ENCODE peak calls at places on chromosome 22, in five cellular contexts. One of them, this sample, is unnamed.

GRCh38 chr22:35212020-35212419 is 45.3 kb upstream of the HMGXB4 start:
- DNase-seq in CD4-positive, CD25-positive, alpha-beta regulatory T cell: no peak
- DNase-seq in vagina: no peak
- DNase-seq in CD4-positive, alpha-beta memory T cell: no peak
- DNase-seq in H9: no peak
- DNase-seq in this sample: no peak

GRCh38 chr22:31400023-31400397 is 606 bp downstream of the DRG1 start:
- DNase-seq in CD4-positive, alpha-beta memory T cell: no peak
- DNase-seq in CD4-positive, CD25-positive, alpha-beta regulatory T cell: no peak
- DNase-seq in vagina: no peak
- DNase-seq in H9: no peak
- DNase-seq in this sample: no peak

GRCh38 chr22:31296258-31296657 is 4.0 kb upstream of the PIK3IP1 start:
- DNase-seq in CD4-positive, CD25-positive, alpha-beta regulatory T cell: no peak
- DNase-seq in H9: no peak
- DNase-seq in vagina: no peak
- DNase-seq in CD4-positive, alpha-beta memory T cell: no peak
- DNase-seq in this sample: no peak

GRCh38 chr22:35476341-35476740 is 64.3 kb upstream of the RASD2 start:
- DNase-seq in CD4-positive, alpha-beta memory T cell: no peak
- DNase-seq in vagina: no peak
- DNase-seq in H9: no peak
- DNase-seq in CD4-positive, CD25-positive, alpha-beta regulatory T cell: no peak
- DNase-seq in this sample: no peak

GRCh38 chr22:25027959-25028840 is 75.7 kb downstream of the KIAA1671 start:
- DNase-seq in CD4-positive, CD25-positive, alpha-beta regulatory T cell: no peak
- DNase-seq in H9: peak; percentile 76
- DNase-seq in vagina: no peak
- DNase-seq in CD4-positive, alpha-beta memory T cell: no peak
- DNase-seq in this sample: no peak

GRCh38 chr22:23097412-23098229 is 27.3 kb downstream of the GNAZ start:
- DNase-seq in H9: no peak
- DNase-seq in CD4-positive, CD25-positive, alpha-beta regulatory T cell: no peak
- DNase-seq in CD4-positive, alpha-beta memory T cell: no peak
- DNase-seq in vagina: no peak
- DNase-seq in this sample: no peak

GRCh38 chr22:42316988-42317387 is 46.5 kb upstream of the TCF20 start:
- DNase-seq in CD4-positive, CD25-positive, alpha-beta regulatory T cell: peak; percentile 24
- DNase-seq in CD4-positive, alpha-beta memory T cell: peak; percentile 50
- DNase-seq in vagina: no peak
- DNase-seq in H9: no peak
- DNase-seq in this sample: no peak

GRCh38 chr22:21707677-21708076 is 27.9 kb downstream of the YPEL1 start:
- DNase-seq in CD4-positive, alpha-beta memory T cell: no peak
- DNase-seq in CD4-positive, CD25-positive, alpha-beta regulatory T cell: no peak
- DNase-seq in H9: no peak
- DNase-seq in vagina: no peak
- DNase-seq in this sample: no peak

GRCh38 chr22:22207845-22208564 is 36.6 kb upstream of the VPREB1 start:
- DNase-seq in CD4-positive, alpha-beta memory T cell: peak; percentile 66
- DNase-seq in vagina: no peak
- DNase-seq in CD4-positive, CD25-positive, alpha-beta regulatory T cell: peak; percentile 66
- DNase-seq in H9: peak; percentile 71
- DNase-seq in this sample: peak; percentile 73

GRCh38 chr22:43183496-43184263 is 3.3 kb downstream of the TTLL12 start:
- DNase-seq in H9: no peak
- DNase-seq in CD4-positive, alpha-beta memory T cell: no peak
- DNase-seq in vagina: no peak
- DNase-seq in CD4-positive, CD25-positive, alpha-beta regulatory T cell: no peak
- DNase-seq in this sample: no peak

GRCh38 chr22:19287076-19287724 is 4.3 kb downstream of the CLTCL1 start:
- DNase-seq in H9: peak; percentile 44
- DNase-seq in CD4-positive, CD25-positive, alpha-beta regulatory T cell: no peak
- DNase-seq in vagina: no peak
- DNase-seq in CD4-positive, alpha-beta memory T cell: no peak
- DNase-seq in this sample: no peak

GRCh38 chr22:21736084-21736642 is 569 bp upstream of the YPEL1 start:
- DNase-seq in CD4-positive, alpha-beta memory T cell: no peak
- DNase-seq in CD4-positive, CD25-positive, alpha-beta regulatory T cell: no peak
- DNase-seq in vagina: no peak
- DNase-seq in H9: no peak
- DNase-seq in this sample: no peak

GRCh38 chr22:23180893-23181762 is 819 bp downstream of the BCR start:
- DNase-seq in CD4-positive, CD25-positive, alpha-beta regulatory T cell: peak; percentile 43
- DNase-seq in vagina: no peak
- DNase-seq in H9: no peak
- DNase-seq in CD4-positive, alpha-beta memory T cell: peak; percentile 45
- DNase-seq in this sample: peak; percentile 68

GRCh38 chr22:20009582-20010306 is 6.9 kb downstream of the ARVCF start:
- DNase-seq in CD4-positive, alpha-beta memory T cell: no peak
- DNase-seq in H9: no peak
- DNase-seq in CD4-positive, CD25-positive, alpha-beta regulatory T cell: no peak
- DNase-seq in vagina: no peak
- DNase-seq in this sample: no peak

GRCh38 chr22:21629262-21630149 is at the start of gene YDJC:
- DNase-seq in vagina: no peak
- DNase-seq in CD4-positive, CD25-positive, alpha-beta regulatory T cell: peak; percentile 94
- DNase-seq in H9: peak; percentile 94
- DNase-seq in CD4-positive, alpha-beta memory T cell: peak; percentile 95
- DNase-seq in this sample: peak; percentile 95

GRCh38 chr22:17501679-17502285 is 61.5 kb upstream of the SLC25A18 start:
- DNase-seq in vagina: no peak
- DNase-seq in CD4-positive, CD25-positive, alpha-beta regulatory T cell: peak; percentile 67
- DNase-seq in CD4-positive, alpha-beta memory T cell: peak; percentile 61
- DNase-seq in H9: no peak
- DNase-seq in this sample: no peak

GRCh38 chr22:23815781-23816551 is 22.8 kb downstream of the DERL3 start:
- DNase-seq in CD4-positive, alpha-beta memory T cell: no peak
- DNase-seq in H9: no peak
- DNase-seq in CD4-positive, CD25-positive, alpha-beta regulatory T cell: no peak
- DNase-seq in vagina: no peak
- DNase-seq in this sample: peak; percentile 3

GRCh38 chr22:17477401-17477833 is 85.9 kb upstream of the SLC25A18 start:
- DNase-seq in CD4-positive, alpha-beta memory T cell: no peak
- DNase-seq in CD4-positive, CD25-positive, alpha-beta regulatory T cell: no peak
- DNase-seq in vagina: no peak
- DNase-seq in H9: no peak
- DNase-seq in this sample: peak; percentile 49

GRCh38 chr22:33400061-33400840 is 342.1 kb upstream of the SYN3 start:
- DNase-seq in CD4-positive, CD25-positive, alpha-beta regulatory T cell: no peak
- DNase-seq in H9: no peak
- DNase-seq in CD4-positive, alpha-beta memory T cell: no peak
- DNase-seq in vagina: no peak
- DNase-seq in this sample: no peak

GRCh38 chr22:20986365-20986764 is 4.3 kb downstream of the LZTR1 start:
- DNase-seq in H9: no peak
- DNase-seq in CD4-positive, alpha-beta memory T cell: no peak
- DNase-seq in CD4-positive, CD25-positive, alpha-beta regulatory T cell: no peak
- DNase-seq in vagina: no peak
- DNase-seq in this sample: no peak

GRCh38 chr22:19817561-19818263 is 37.0 kb downstream of the GNB1L start:
- DNase-seq in vagina: no peak
- DNase-seq in CD4-positive, CD25-positive, alpha-beta regulatory T cell: no peak
- DNase-seq in H9: peak; percentile 24
- DNase-seq in CD4-positive, alpha-beta memory T cell: no peak
- DNase-seq in this sample: peak; percentile 74

GRCh38 chr22:31611065-31611760 is 50.8 kb downstream of the PISD start:
- DNase-seq in CD4-positive, CD25-positive, alpha-beta regulatory T cell: no peak
- DNase-seq in H9: no peak
- DNase-seq in vagina: no peak
- DNase-seq in CD4-positive, alpha-beta memory T cell: no peak
- DNase-seq in this sample: peak; percentile 51

GRCh38 chr22:44112191-44112590 is 68.5 kb upstream of the PARVG start:
- DNase-seq in H9: no peak
- DNase-seq in CD4-positive, alpha-beta memory T cell: no peak
- DNase-seq in vagina: no peak
- DNase-seq in CD4-positive, CD25-positive, alpha-beta regulatory T cell: no peak
- DNase-seq in this sample: no peak

GRCh38 chr22:40509401-40510134 is 127.0 kb downstream of the MRTFA start:
- DNase-seq in H9: no peak
- DNase-seq in vagina: no peak
- DNase-seq in CD4-positive, alpha-beta memory T cell: no peak
- DNase-seq in CD4-positive, CD25-positive, alpha-beta regulatory T cell: no peak
- DNase-seq in this sample: no peak

GRCh38 chr22:40463017-40463631 is 92.7 kb downstream of the SGSM3 start:
- DNase-seq in CD4-positive, CD25-positive, alpha-beta regulatory T cell: peak; percentile 57
- DNase-seq in H9: no peak
- DNase-seq in vagina: no peak
- DNase-seq in CD4-positive, alpha-beta memory T cell: peak; percentile 49
- DNase-seq in this sample: no peak

GRCh38 chr22:32557424-32557823 is 82.8 kb downstream of the FBXO7 start:
- DNase-seq in H9: no peak
- DNase-seq in CD4-positive, alpha-beta memory T cell: no peak
- DNase-seq in CD4-positive, CD25-positive, alpha-beta regulatory T cell: no peak
- DNase-seq in vagina: no peak
- DNase-seq in this sample: no peak

GRCh38 chr22:38935023-38935422 is 22.4 kb upstream of the APOBEC3A start:
- DNase-seq in H9: no peak
- DNase-seq in vagina: no peak
- DNase-seq in CD4-positive, alpha-beta memory T cell: no peak
- DNase-seq in CD4-positive, CD25-positive, alpha-beta regulatory T cell: no peak
- DNase-seq in this sample: peak; percentile 94

GRCh38 chr22:22820626-22821025 is 67.0 kb upstream of the IGLL5 start:
- DNase-seq in CD4-positive, CD25-positive, alpha-beta regulatory T cell: peak; percentile 71
- DNase-seq in vagina: no peak
- DNase-seq in H9: no peak
- DNase-seq in CD4-positive, alpha-beta memory T cell: peak; percentile 76
- DNase-seq in this sample: no peak

GRCh38 chr22:24962835-24963234 is 10.3 kb downstream of the KIAA1671 start:
- DNase-seq in CD4-positive, CD25-positive, alpha-beta regulatory T cell: no peak
- DNase-seq in vagina: no peak
- DNase-seq in H9: no peak
- DNase-seq in CD4-positive, alpha-beta memory T cell: no peak
- DNase-seq in this sample: no peak

GRCh38 chr22:19394274-19395050 is 37.1 kb downstream of the HIRA start:
- DNase-seq in CD4-positive, CD25-positive, alpha-beta regulatory T cell: no peak
- DNase-seq in H9: no peak
- DNase-seq in CD4-positive, alpha-beta memory T cell: no peak
- DNase-seq in vagina: no peak
- DNase-seq in this sample: no peak

GRCh38 chr22:25452116-25452700 is 112.3 kb upstream of the GRK3 start:
- DNase-seq in vagina: no peak
- DNase-seq in CD4-positive, CD25-positive, alpha-beta regulatory T cell: no peak
- DNase-seq in CD4-positive, alpha-beta memory T cell: no peak
- DNase-seq in H9: no peak
- DNase-seq in this sample: no peak

DNA sequence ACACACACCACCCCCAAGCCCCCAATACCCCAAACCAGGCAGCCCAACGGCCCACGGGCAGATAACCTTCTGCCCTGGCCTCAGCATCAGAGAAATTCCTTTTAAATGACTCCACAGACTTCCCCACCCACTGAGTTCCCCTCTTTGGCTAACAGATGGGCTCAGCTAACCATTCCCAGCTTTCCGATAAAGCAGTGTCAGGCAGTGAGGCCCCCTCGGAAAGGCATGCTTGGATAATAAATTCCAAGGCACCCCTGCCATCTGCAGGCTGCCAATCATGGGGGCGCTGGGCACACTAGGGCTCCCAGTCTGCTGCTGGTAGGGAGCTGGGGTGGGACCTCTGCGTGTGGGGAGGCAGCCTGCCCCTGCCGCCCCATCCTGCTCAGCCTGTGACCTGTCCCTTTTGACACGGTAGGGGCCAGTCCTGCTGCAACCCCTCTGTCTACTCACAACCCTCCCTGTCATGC is 453.6 kb downstream of the MIAT start:
- DNase-seq in vagina: no peak
- DNase-seq in H9: peak; percentile 32
- DNase-seq in CD4-positive, alpha-beta memory T cell: no peak
- DNase-seq in CD4-positive, CD25-positive, alpha-beta regulatory T cell: no peak
- DNase-seq in this sample: no peak
- H3K4me1 ChIP-seq in vagina: peaks cover 33% of the 10 kb centered on the region
- H3K4me1 ChIP-seq in H9: peaks cover 2% of the 10 kb centered on the region
- H3K4me1 ChIP-seq in CD4-positive, alpha-beta memory T cell: no peaks in the 10 kb centered on the region
- H3K4me1 ChIP-seq in CD4-positive, CD25-positive, alpha-beta regulatory T cell: no peaks in the 10 kb centered on the region
- H3K4me1 ChIP-seq in this sample: peaks cover 4% of the 10 kb centered on the region

GRCh38 chr22:37553725-37554124 is 6.6 kb upstream of the CDC42EP1 start:
- DNase-seq in CD4-positive, alpha-beta memory T cell: no peak
- DNase-seq in vagina: no peak
- DNase-seq in CD4-positive, CD25-positive, alpha-beta regulatory T cell: no peak
- DNase-seq in H9: no peak
- DNase-seq in this sample: no peak
- H3K27ac ChIP-seq in CD4-positive, alpha-beta memory T cell: no peak overlapping the region
- H3K27ac ChIP-seq in vagina: no peak overlapping the region
- H3K27ac ChIP-seq in CD4-positive, CD25-positive, alpha-beta regulatory T cell: no peak overlapping the region
- H3K27ac ChIP-seq in H9: no peak overlapping the region
- H3K27ac ChIP-seq in this sample: no peak overlapping the region

DNA sequence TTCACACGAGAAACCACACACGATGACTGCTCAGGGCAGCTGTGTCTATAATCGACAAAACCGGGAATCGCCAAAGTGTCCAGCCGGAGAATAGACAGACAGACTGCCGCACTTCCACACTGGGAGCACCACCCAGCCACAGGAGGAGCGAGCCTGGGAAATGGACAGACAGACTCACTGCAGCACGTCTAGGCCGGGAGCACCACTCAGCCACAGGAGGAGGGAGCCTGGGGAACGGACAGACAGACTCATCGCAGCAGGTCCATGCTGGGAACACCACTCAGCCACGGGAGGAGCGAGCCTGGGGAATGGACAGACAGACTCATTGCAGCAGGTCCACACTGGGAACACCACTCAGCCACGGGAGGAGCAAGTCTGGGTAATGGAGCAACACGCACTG is 137.2 kb downstream of the BRD1 start:
- DNase-seq in vagina: no peak
- DNase-seq in H9: peak; percentile 20
- DNase-seq in CD4-positive, alpha-beta memory T cell: no peak
- DNase-seq in CD4-positive, CD25-positive, alpha-beta regulatory T cell: no peak
- DNase-seq in this sample: no peak
- H3K9me3 ChIP-seq in vagina: no peaks in the 10 kb centered on the region
- H3K9me3 ChIP-seq in H9: peaks cover 8% of the 10 kb centered on the region
- H3K9me3 ChIP-seq in CD4-positive, alpha-beta memory T cell: no peaks in the 10 kb centered on the region
- H3K9me3 ChIP-seq in CD4-positive, CD25-positive, alpha-beta regulatory T cell: no peaks in the 10 kb centered on the region
- H3K9me3 ChIP-seq in this sample: no peaks in the 10 kb centered on the region

DNA sequence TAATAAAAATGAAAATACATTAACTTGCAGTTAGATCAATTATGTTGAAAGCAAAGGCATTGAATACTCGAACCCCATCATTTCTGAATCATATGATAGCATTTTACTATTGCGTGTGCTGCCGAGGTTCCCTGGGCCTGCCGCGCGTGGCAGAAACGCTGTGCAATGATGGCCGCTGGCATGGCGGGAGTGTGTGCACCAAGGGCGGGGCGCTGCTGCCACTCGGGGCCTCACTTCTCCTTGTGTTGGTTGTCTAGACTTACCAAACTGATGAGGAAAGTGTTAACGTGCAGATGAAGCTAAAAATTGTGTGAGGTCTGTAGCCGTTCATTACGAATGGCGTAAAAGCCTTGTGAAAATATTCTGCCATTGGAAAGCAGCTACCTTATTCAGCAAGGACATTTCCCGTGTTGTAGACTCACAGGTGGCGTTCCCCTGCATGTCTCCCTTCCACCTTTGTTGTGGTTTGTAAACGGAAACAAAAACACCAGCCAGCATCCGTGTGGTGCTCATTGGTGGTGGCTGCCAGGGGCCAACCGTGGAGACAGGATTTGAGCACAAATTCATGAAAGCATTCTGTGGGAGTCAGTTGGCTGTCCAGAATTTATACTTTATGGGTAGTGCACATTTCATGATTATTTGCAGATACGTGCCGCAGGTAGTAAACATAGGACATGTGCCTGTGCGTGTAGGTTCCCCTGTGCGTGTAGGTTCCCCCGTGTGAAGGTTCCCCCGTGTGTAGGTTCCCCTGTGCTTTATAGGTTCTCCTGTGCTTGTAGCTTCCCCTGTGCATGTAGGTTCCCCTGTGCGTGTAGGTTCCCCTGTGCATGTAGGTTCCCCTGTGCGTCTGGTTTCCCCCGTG is 5.9 kb upstream of the GRAMD4 start:
- DNase-seq in CD4-positive, CD25-positive, alpha-beta regulatory T cell: peak; percentile 86
- DNase-seq in vagina: no peak
- DNase-seq in H9: no peak
- DNase-seq in CD4-positive, alpha-beta memory T cell: peak; percentile 90
- DNase-seq in this sample: peak; percentile 62
- H3K4me1 ChIP-seq in CD4-positive, CD25-positive, alpha-beta regulatory T cell: peaks cover 25% of the 10 kb centered on the region
- H3K4me1 ChIP-seq in vagina: peaks cover 39% of the 10 kb centered on the region
- H3K4me1 ChIP-seq in H9: no peaks in the 10 kb centered on the region
- H3K4me1 ChIP-seq in CD4-positive, alpha-beta memory T cell: peaks cover 32% of the 10 kb centered on the region
- H3K4me1 ChIP-seq in this sample: peaks cover 44% of the 10 kb centered on the region